ENCODE peak calls at places on chromosomes 7 and 10, in ten cellular contexts. E, N, O, U, D, T, K, L, F and S are unnamed samples.

GRCh38 chr10:97053285-97053684 is 132.5 kb downstream of the SLIT1 start:
- DNase-seq in F (no peak), U (no peak), N (no peak), D (no peak), T (no peak), L (no peak), O (no peak), K (no peak), E (no peak), S (no peak)

GRCh38 chr7:93055543-93056107 is 62.2 kb downstream of the SAMD9 start:
- DNase-seq in O (peak; percentile 67), K (no peak), F (peak; percentile 60), N (no peak), L (no peak), D (peak; percentile 68), T (no peak), U (no peak), E (no peak), S (no peak)

GRCh38 chr10:11933837-11934236 is 108.8 kb downstream of the UPF2 start:
- DNase-seq in F (no peak), T (no peak), U (no peak), D (no peak), E (no peak), O (no peak), K (no peak), L (no peak), N (no peak), S (no peak)

GRCh38 chr7:7772385-7772784 is 54.0 kb upstream of the RPA3 start:
- DNase-seq in T (no peak), D (peak; percentile 56), L (no peak), U (no peak), O (no peak), K (no peak), E (peak; percentile 29), F (peak; percentile 66), N (no peak), S (no peak)

GRCh38 chr7:143885951-143886350 is 16.0 kb downstream of the TCAF1 start:
- DNase-seq in L (no peak), O (no peak), E (no peak), F (no peak), D (no peak), U (no peak), T (no peak), K (no peak), N (no peak), S (peak; percentile 33)

GRCh38 chr7:29019896-29020295 is 61.8 kb upstream of the TRIL start:
- DNase-seq in D (no peak), L (no peak), T (no peak), U (no peak), N (no peak), O (no peak), F (no peak), E (no peak), K (peak; percentile 33), S (no peak)

GRCh38 chr10:89985446-89985845 is 284.1 kb downstream of the KIF20B start:
- DNase-seq in O (no peak), T (no peak), D (no peak), K (no peak), F (no peak), N (no peak), E (no peak), U (no peak), L (no peak), S (no peak)

GRCh38 chr7:75628055-75628454 is 110.7 kb downstream of the HIP1 start:
- DNase-seq in O (no peak), E (no peak), L (no peak), U (no peak), T (no peak), F (peak; percentile 29), K (no peak), D (no peak), N (no peak), S (no peak)

GRCh38 chr10:60644436-60645130 is 133.7 kb upstream of the CDK1 start:
- DNase-seq in T (no peak), U (no peak), K (no peak), O (no peak), E (no peak), F (no peak), N (no peak), D (no peak), L (no peak), S (no peak)

GRCh38 chr7:158527038-158527437 is 60.6 kb downstream of the PTPRN2 start:
- DNase-seq in K (no peak), D (no peak), N (no peak), O (no peak), T (no peak), L (no peak), U (no peak), E (no peak), F (no peak), S (no peak)

GRCh38 chr10:82505009-82505408 is 630.0 kb downstream of the NRG3 start:
- DNase-seq in K (no peak), U (no peak), N (no peak), E (no peak), D (no peak), F (no peak), O (no peak), T (no peak), L (no peak), S (no peak)

GRCh38 chr10:132865851-132866600 is 76.3 kb downstream of the CFAP46 start:
- DNase-seq in U (no peak), L (no peak), F (no peak), N (peak; percentile 11), E (no peak), T (no peak), O (no peak), K (peak; percentile 5), D (no peak), S (no peak)

GRCh38 chr7:112938895-112939588 is 147.6 kb downstream of the GPR85 start:
- DNase-seq in L (no peak), K (no peak), U (no peak), D (peak; percentile 45), F (peak; percentile 35), O (peak; percentile 34), N (peak; percentile 39), E (peak; percentile 42), T (peak; percentile 19), S (peak; percentile 71)

GRCh38 chr10:70328018-70328417 is 44.2 kb upstream of the NPFFR1 start:
- DNase-seq in F (no peak), O (no peak), T (no peak), L (no peak), D (no peak), U (no peak), E (no peak), N (no peak), K (no peak), S (no peak)

GRCh38 chr10:29736325-29737208 is 101.8 kb upstream of the SVIL start:
- DNase-seq in N (peak; percentile 76), D (peak; percentile 53), O (peak; percentile 50), U (no peak), L (no peak), E (no peak), K (peak; percentile 71), T (peak; percentile 31), F (peak; percentile 58), S (peak; percentile 73)

GRCh38 chr7:131596785-131597184 is 40.4 kb upstream of the PODXL start:
- DNase-seq in T (no peak), O (no peak), U (no peak), N (no peak), L (no peak), K (no peak), F (no peak), D (no peak), E (no peak), S (no peak)

GRCh38 chr10:19412531-19412930 is 363.9 kb downstream of the MALRD1 start:
- DNase-seq in U (peak; percentile 10), F (peak; percentile 29), L (no peak), D (peak; percentile 77), N (no peak), O (peak; percentile 56), E (no peak), T (no peak), K (no peak), S (peak; percentile 8)
- TF ChIP-seq CTCF in U (peak; percentile 65), F (peak; percentile 30), L (peak; percentile 34), D (peak; percentile 71), N (peak; percentile 35), O (peak; percentile 45), E (peak; percentile 55), T (no peak), K (peak; percentile 32), S (peak; percentile 56)

GRCh38 chr7:4129481-4130122 is 552.5 kb upstream of the FOXK1 start:
- DNase-seq in L (no peak), U (no peak), N (no peak), F (no peak), T (no peak), D (no peak), K (no peak), E (no peak), O (no peak), S (no peak)
- TF ChIP-seq CTCF in L (no peak), U (no peak), N (no peak), F (no peak), T (no peak), D (no peak), K (no peak), E (no peak), O (no peak), S (no peak)

GRCh38 chr10:35223016-35223415 is 96.4 kb downstream of the CREM start:
- DNase-seq in O (no peak), L (no peak), N (no peak), T (no peak), U (no peak), D (no peak), E (no peak), F (no peak), K (no peak), S (no peak)
- TF ChIP-seq CTCF in O (no peak), L (no peak), N (no peak), T (no peak), U (no peak), D (peak; percentile 23), E (no peak), F (no peak), K (no peak), S (no peak)

DNA sequence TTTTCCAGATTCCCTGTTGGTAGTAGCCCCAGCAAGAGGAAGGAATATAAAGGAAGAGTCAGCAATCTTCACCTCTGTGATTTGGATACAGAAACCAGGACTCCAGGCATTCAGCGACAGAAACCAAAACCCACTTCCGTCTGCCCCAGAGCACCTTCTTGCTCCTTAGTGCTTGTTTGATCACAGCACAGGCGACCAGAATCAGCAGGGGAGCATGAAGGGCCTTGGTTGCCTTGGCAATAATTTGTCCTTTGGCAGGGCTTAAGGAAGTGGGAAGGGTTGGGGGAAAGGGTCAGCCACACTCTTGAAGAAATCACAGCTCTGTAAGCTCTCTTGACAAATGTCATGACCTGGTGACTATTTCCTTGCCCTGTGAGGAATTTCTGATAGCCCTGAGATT is 379.6 kb downstream of the OTUD1 start:
- DNase-seq in E (no peak), T (no peak), L (no peak), N (no peak), D (no peak), O (no peak), K (no peak), F (no peak), U (no peak), S (peak; percentile 29)
- TF ChIP-seq CTCF in E (no peak), T (no peak), L (no peak), N (no peak), D (no peak), O (no peak), K (no peak), F (no peak), U (no peak), S (no peak)